ENCODE peak calls at places on chromosome 22, in seven cellular contexts. Y is hepatocyte; H is neuronal stem cell; W is CD4-positive, alpha-beta memory T cell; R is thoracic aorta; V is GM12878; D is prostate gland. T is an unnamed sample.

GRCh38 chr22:35593885-35594470 is 23.2 kb downstream of the MB start:
- DNase-seq in D (no peak), V (no peak), W (no peak), H (no peak), R (no peak), Y (no peak), T (no peak)

GRCh38 chr22:44842417-44842816 is 90.0 kb downstream of the ARHGAP8 start:
- DNase-seq in H (no peak), R (no peak), W (no peak), V (no peak), Y (no peak), D (no peak), T (peak; percentile 27)

GRCh38 chr22:41770715-41771452 is 29.6 kb upstream of the CCDC134 start:
- DNase-seq in Y (no peak), D (no peak), V (no peak), R (no peak), W (no peak), H (no peak), T (no peak)

GRCh38 chr22:39220897-39221850 is 23.6 kb downstream of the PDGFB start:
- DNase-seq in H (no peak), D (no peak), Y (no peak), R (no peak), W (no peak), V (no peak), T (no peak)

GRCh38 chr22:20111045-20111688 is 4.7 kb upstream of the RANBP1 start:
- DNase-seq in V (no peak), H (no peak), Y (peak; percentile 38), W (peak; percentile 27), R (no peak), D (no peak), T (peak; percentile 39)

GRCh38 chr22:40838486-40838885 is 18.0 kb downstream of the ST13 start:
- DNase-seq in H (no peak), R (no peak), D (no peak), Y (no peak), W (no peak), V (no peak), T (no peak)

GRCh38 chr22:30923168-30923900 is 45.2 kb downstream of the MORC2 start:
- DNase-seq in W (no peak), D (no peak), V (no peak), H (no peak), R (no peak), Y (no peak), T (no peak)

GRCh38 chr22:45205624-45205925 is 35.1 kb downstream of the KIAA0930 start:
- DNase-seq in Y (no peak), W (no peak), H (no peak), D (no peak), R (no peak), V (no peak), T (no peak)

GRCh38 chr22:42114721-42115120 is 15.9 kb downstream of the CYP2D6 start:
- DNase-seq in Y (peak; percentile 80), W (no peak), R (no peak), H (no peak), D (no peak), V (no peak), T (no peak)

GRCh38 chr22:45438364-45438763 is 24.9 kb downstream of the RIBC2 start:
- DNase-seq in V (no peak), Y (no peak), D (no peak), R (no peak), W (no peak), H (no peak), T (no peak)

DNA sequence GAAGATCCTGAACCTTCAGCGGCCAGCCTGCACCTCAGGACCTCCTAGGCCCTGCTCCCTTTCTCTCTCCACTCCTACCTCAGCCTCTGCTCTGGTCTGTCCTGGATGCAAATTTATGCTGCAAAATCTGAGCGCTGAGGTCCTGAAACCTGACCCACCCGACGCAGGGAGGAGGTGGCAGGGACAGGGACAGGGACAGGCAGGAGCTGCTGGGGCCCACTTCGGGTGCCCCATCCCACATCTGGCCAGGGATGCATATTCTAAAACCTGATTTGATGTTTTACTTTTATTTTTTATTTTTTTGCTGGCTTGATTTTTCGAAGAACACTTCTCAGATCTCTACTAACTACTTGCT is 571 bp upstream of the PVALB start:
- DNase-seq in V (no peak), R (no peak), D (no peak), H (no peak), W (no peak), Y (no peak), T (no peak)
- H3K27ac ChIP-seq in V (no peak overlapping the region), R (no peak overlapping the region), D (no peak overlapping the region), H (no peak overlapping the region), W (no peak overlapping the region), Y (no peak overlapping the region), T (no peak overlapping the region)

GRCh38 chr22:37741312-37741795 is 44.5 kb downstream of the TRIOBP start:
- DNase-seq in D (no peak), R (no peak), Y (peak; percentile 94), W (no peak), V (no peak), H (no peak), T (no peak)

GRCh38 chr22:37739000-37739399 is 42.2 kb downstream of the TRIOBP start:
- DNase-seq in H (no peak), V (no peak), W (no peak), Y (peak; percentile 63), R (no peak), D (no peak), T (no peak)

GRCh38 chr22:37740455-37741311 is 43.8 kb downstream of the TRIOBP start:
- DNase-seq in Y (no peak), V (no peak), H (no peak), D (no peak), W (no peak), R (no peak), T (no peak)

GRCh38 chr22:37742374-37743092 is 45.7 kb downstream of the TRIOBP start:
- DNase-seq in R (no peak), Y (peak; percentile 64), H (no peak), D (no peak), V (no peak), W (no peak), T (no peak)

GRCh38 chr22:37739611-37740049 is 42.8 kb downstream of the TRIOBP start:
- DNase-seq in W (no peak), Y (no peak), H (no peak), V (no peak), D (no peak), R (no peak), T (no peak)
- H3K4me1 ChIP-seq in W (no peaks in the 10 kb centered on the region), Y (peaks cover 42% of the 10 kb centered on the region), H (peaks cover 11% of the 10 kb centered on the region), V (no peaks in the 10 kb centered on the region), D (no peaks in the 10 kb centered on the region), R (peaks cover 10% of the 10 kb centered on the region), T (no peaks in the 10 kb centered on the region)

DNA sequence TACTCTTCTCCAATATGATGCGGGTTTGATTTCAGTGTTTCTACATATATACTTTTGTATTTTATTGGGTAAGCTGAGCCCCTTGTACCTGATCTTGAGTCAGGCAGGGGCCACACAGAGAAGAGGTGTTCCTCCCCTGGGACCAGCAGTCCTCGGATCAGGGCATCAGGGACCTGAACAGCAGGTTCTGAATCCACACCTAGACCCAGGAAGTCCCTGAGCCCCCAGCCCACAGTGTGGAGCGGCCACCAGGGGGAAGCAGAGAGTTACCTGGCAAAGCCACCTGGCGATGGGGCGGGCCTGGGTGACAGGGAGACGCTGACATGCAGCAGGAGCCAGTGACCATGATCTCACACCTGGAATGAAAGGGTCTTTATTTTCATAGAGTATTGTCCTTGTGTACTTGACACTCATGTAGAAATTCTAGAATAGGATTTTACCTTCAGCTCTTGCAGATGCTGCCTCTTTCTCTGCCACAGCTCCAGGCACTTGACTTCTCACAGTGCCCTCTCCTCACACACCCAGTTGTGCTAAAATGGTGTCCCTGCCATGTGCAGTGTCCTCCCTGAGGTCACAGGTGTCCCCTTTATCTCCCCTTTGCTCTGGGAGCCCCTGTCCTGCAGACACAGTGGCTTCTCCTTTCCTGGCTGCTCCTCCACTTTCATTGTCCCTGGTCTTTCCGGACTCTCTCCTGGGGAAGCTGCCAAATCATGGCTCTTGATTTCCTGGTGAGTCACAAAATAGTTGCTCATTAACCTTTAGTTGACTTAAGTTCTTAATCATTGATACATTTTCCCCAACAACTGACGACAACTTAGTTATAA is 48.5 kb downstream of the GGTLC2 start:
- DNase-seq in H (peak; percentile 33), W (peak; percentile 61), Y (peak; percentile 81), D (peak; percentile 17), V (no peak), R (no peak), T (peak; percentile 76)
- H3K27ac ChIP-seq in H (no peak overlapping the region), W (no peak overlapping the region), Y (peak overlapping the region; percentile 92), D (no peak overlapping the region), V (no peak overlapping the region), R (no peak overlapping the region), T (no peak overlapping the region)

DNA sequence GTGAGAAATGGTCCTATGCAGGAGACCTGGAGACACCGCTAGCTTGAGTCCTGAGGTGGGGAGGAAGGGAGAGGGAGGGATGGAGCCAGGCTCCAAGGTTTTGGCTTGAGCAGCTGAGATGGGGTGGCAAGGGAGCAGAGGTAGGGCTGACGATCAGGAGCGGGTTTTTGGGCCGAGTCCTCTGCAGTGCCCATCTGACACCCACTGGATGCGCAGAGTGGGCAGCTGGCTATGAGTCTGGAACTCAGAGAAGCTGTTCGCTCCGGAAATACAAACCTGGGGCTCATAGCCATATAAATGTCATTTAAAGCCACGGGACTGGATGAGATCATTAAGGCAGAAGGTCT is 450 bp upstream of the MAFF start:
- DNase-seq in V (no peak), R (no peak), W (no peak), Y (no peak), H (no peak), D (no peak), T (no peak)
- H3K4me1 ChIP-seq in V (peaks cover 42% of the 10 kb centered on the region), R (peaks cover 34% of the 10 kb centered on the region), W (peaks cover 32% of the 10 kb centered on the region), Y (no peaks in the 10 kb centered on the region), H (peaks cover 8% of the 10 kb centered on the region), D (no peaks in the 10 kb centered on the region), T (peaks cover 29% of the 10 kb centered on the region)

T was measured in CD8-positive, alpha-beta memory T cell.